ENCODE peak calls at places on chromosomes 7 and 10, in seven cellular contexts. One of them, this sample, is unnamed.

GRCh38 chr7:7207876-7208275 is 25.5 kb downstream of the C1GALT1 start:
- DNase-seq in Panc1: no peak
- DNase-seq in GM12878: no peak
- DNase-seq in HCT116: no peak
- DNase-seq in H1: no peak
- DNase-seq in K562: no peak
- DNase-seq in HepG2: no peak
- DNase-seq in this sample: no peak

GRCh38 chr10:119933179-119933578 is 40.6 kb downstream of the SEC23IP start:
- DNase-seq in Panc1: no peak
- DNase-seq in GM12878: no peak
- DNase-seq in HCT116: no peak
- DNase-seq in H1: no peak
- DNase-seq in K562: no peak
- DNase-seq in HepG2: peak; percentile 16
- DNase-seq in this sample: peak; percentile 60

GRCh38 chr10:72014785-72015480 is 50.7 kb downstream of the CHST3 start:
- DNase-seq in Panc1: no peak
- DNase-seq in GM12878: no peak
- DNase-seq in HCT116: no peak
- DNase-seq in H1: no peak
- DNase-seq in K562: no peak
- DNase-seq in HepG2: no peak
- DNase-seq in this sample: no peak

GRCh38 chr10:124013916-124014315 is 79.5 kb downstream of the CHST15 start:
- DNase-seq in Panc1: no peak
- DNase-seq in GM12878: no peak
- DNase-seq in HCT116: no peak
- DNase-seq in H1: no peak
- DNase-seq in K562: no peak
- DNase-seq in HepG2: no peak
- DNase-seq in this sample: no peak

GRCh38 chr7:33627741-33628140 is 277.6 kb upstream of the BMPER start:
- DNase-seq in Panc1: no peak
- DNase-seq in GM12878: no peak
- DNase-seq in HCT116: no peak
- DNase-seq in H1: no peak
- DNase-seq in K562: no peak
- DNase-seq in HepG2: no peak
- DNase-seq in this sample: no peak

GRCh38 chr10:121459765-121460453 is 138.3 kb downstream of the FGFR2 start:
- DNase-seq in Panc1: no peak
- DNase-seq in GM12878: no peak
- DNase-seq in HCT116: no peak
- DNase-seq in H1: peak; percentile 58
- DNase-seq in K562: no peak
- DNase-seq in HepG2: no peak
- DNase-seq in this sample: no peak

GRCh38 chr7:5266148-5267028 is 16.4 kb upstream of the SLC29A4 start:
- DNase-seq in Panc1: no peak
- DNase-seq in GM12878: no peak
- DNase-seq in HCT116: no peak
- DNase-seq in H1: no peak
- DNase-seq in K562: peak; percentile 28
- DNase-seq in HepG2: no peak
- DNase-seq in this sample: peak; percentile 59

GRCh38 chr7:93933190-93933589 is 11.7 kb downstream of the GNG11 start:
- DNase-seq in Panc1: no peak
- DNase-seq in GM12878: no peak
- DNase-seq in HCT116: no peak
- DNase-seq in H1: no peak
- DNase-seq in K562: no peak
- DNase-seq in HepG2: no peak
- DNase-seq in this sample: no peak

GRCh38 chr10:43420369-43421200 is 11.6 kb upstream of the HNRNPF start:
- DNase-seq in Panc1: no peak
- DNase-seq in GM12878: no peak
- DNase-seq in HCT116: no peak
- DNase-seq in H1: no peak
- DNase-seq in K562: peak; percentile 81
- DNase-seq in HepG2: peak; percentile 96
- DNase-seq in this sample: peak; percentile 87

GRCh38 chr10:46014215-46014614 is 16.2 kb downstream of the NCOA4 start:
- DNase-seq in Panc1: no peak
- DNase-seq in GM12878: no peak
- DNase-seq in HCT116: no peak
- DNase-seq in H1: no peak
- DNase-seq in K562: no peak
- DNase-seq in HepG2: no peak
- DNase-seq in this sample: no peak

GRCh38 chr7:142873281-142873784 is 12.2 kb downstream of the TRPV6 start:
- DNase-seq in Panc1: no peak
- DNase-seq in GM12878: no peak
- DNase-seq in HCT116: peak; percentile 28
- DNase-seq in H1: no peak
- DNase-seq in K562: peak; percentile 72
- DNase-seq in HepG2: no peak
- DNase-seq in this sample: peak; percentile 67

GRCh38 chr7:150800576-150801241 is at the start of gene TMEM176A:
- DNase-seq in Panc1: no peak
- DNase-seq in GM12878: no peak
- DNase-seq in HCT116: no peak
- DNase-seq in H1: no peak
- DNase-seq in K562: no peak
- DNase-seq in HepG2: no peak
- DNase-seq in this sample: no peak

GRCh38 chr10:60434418-60435046 is 44.9 kb upstream of the ANK3 start:
- DNase-seq in Panc1: peak; percentile 46
- DNase-seq in GM12878: no peak
- DNase-seq in HCT116: peak; percentile 43
- DNase-seq in H1: no peak
- DNase-seq in K562: peak; percentile 72
- DNase-seq in HepG2: peak; percentile 35
- DNase-seq in this sample: peak; percentile 61

GRCh38 chr7:28703054-28703765 is 254.9 kb downstream of the TRIL start:
- DNase-seq in Panc1: no peak
- DNase-seq in GM12878: no peak
- DNase-seq in HCT116: no peak
- DNase-seq in H1: no peak
- DNase-seq in K562: no peak
- DNase-seq in HepG2: no peak
- DNase-seq in this sample: no peak

GRCh38 chr7:74289660-74290589 is 718 bp downstream of the CLIP2 start:
- DNase-seq in Panc1: no peak
- DNase-seq in GM12878: no peak
- DNase-seq in HCT116: no peak
- DNase-seq in H1: no peak
- DNase-seq in K562: no peak
- DNase-seq in HepG2: no peak
- DNase-seq in this sample: peak; percentile 76

GRCh38 chr7:74291535-74291934 is 2.3 kb downstream of the CLIP2 start:
- DNase-seq in Panc1: no peak
- DNase-seq in GM12878: no peak
- DNase-seq in HCT116: no peak
- DNase-seq in H1: no peak
- DNase-seq in K562: no peak
- DNase-seq in HepG2: no peak
- DNase-seq in this sample: no peak

GRCh38 chr7:74289018-74289659 is at the start of gene CLIP2:
- DNase-seq in Panc1: no peak
- DNase-seq in GM12878: no peak
- DNase-seq in HCT116: peak; percentile 54
- DNase-seq in H1: no peak
- DNase-seq in K562: peak; percentile 87
- DNase-seq in HepG2: peak; percentile 41
- DNase-seq in this sample: peak; percentile 99

GRCh38 chr7:74290999-74291441 is 1.8 kb downstream of the CLIP2 start:
- DNase-seq in Panc1: no peak
- DNase-seq in GM12878: no peak
- DNase-seq in HCT116: no peak
- DNase-seq in H1: no peak
- DNase-seq in K562: no peak
- DNase-seq in HepG2: no peak
- DNase-seq in this sample: no peak

DNA sequence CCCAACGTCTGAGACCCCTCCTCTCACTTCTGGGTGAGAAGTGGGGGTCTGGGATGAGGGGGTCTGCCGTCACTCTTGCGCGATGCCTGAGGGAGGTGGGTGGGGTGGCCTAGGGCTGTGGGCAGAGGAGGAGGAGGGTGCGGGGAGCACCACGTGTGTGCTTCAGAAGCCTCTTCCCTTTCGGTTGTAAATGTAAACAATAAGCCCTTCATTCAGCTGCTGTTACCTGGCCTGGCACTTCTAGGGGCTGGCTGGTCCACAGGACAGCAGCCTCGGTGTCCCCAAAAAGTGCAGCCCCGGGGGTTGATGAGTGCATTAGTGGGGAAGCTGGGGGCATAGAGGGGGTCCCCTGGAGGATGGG is 1.4 kb downstream of the CLIP2 start:
- DNase-seq in Panc1: no peak
- DNase-seq in GM12878: no peak
- DNase-seq in HCT116: no peak
- DNase-seq in H1: no peak
- DNase-seq in K562: no peak
- DNase-seq in HepG2: no peak
- DNase-seq in this sample: no peak
- TF ChIP-seq SIN3A in Panc1: no peak
- TF ChIP-seq SIN3A in GM12878: no peak
- TF ChIP-seq SIN3A in HCT116: no peak
- TF ChIP-seq SIN3A in H1: no peak
- TF ChIP-seq SIN3A in K562: no peak
- TF ChIP-seq SIN3A in HepG2: no peak
- TF ChIP-seq SIN3A in this sample: no peak

DNA sequence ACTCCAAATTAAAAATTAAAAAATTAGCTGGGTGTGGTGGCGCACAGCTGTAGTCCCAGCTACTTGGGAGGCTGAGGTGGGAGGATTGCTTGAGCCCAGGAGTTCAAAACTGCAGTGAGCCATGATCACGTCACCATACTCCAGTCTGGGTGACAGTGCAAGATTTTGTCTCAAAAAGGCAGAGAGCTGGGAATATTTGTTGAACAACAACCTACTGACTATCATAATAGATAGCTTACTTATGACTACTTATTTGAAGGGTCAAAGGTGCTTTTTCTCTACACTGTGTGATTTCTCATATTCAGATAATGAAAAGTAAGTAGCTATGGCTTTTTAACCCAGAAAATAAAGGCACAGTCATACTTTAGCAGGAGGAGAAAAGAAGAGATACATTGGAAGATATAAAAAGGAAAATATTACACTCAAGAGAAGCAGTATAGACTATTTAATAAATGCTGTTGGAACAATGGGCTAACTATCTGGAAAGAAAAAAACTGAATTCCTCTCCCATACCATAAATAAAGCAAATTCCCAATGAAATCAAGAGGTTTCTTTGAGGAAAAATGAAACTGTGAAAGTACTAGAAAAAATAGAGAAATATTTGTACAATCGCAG is 6.7 kb downstream of the GSDME start:
- DNase-seq in Panc1: no peak
- DNase-seq in GM12878: no peak
- DNase-seq in HCT116: no peak
- DNase-seq in H1: no peak
- DNase-seq in K562: no peak
- DNase-seq in HepG2: no peak
- DNase-seq in this sample: no peak
- TF ChIP-seq SIN3A in Panc1: no peak
- TF ChIP-seq SIN3A in GM12878: no peak
- TF ChIP-seq SIN3A in HCT116: no peak
- TF ChIP-seq SIN3A in H1: no peak
- TF ChIP-seq SIN3A in K562: no peak
- TF ChIP-seq SIN3A in HepG2: no peak
- TF ChIP-seq SIN3A in this sample: no peak

GRCh38 chr10:89294840-89295239 is 7.0 kb upstream of the IFIT2 start:
- DNase-seq in Panc1: no peak
- DNase-seq in GM12878: no peak
- DNase-seq in HCT116: no peak
- DNase-seq in H1: no peak
- DNase-seq in K562: no peak
- DNase-seq in HepG2: no peak
- DNase-seq in this sample: no peak

GRCh38 chr10:89297791-89298190 is 4.1 kb upstream of the IFIT2 start:
- DNase-seq in Panc1: no peak
- DNase-seq in GM12878: no peak
- DNase-seq in HCT116: no peak
- DNase-seq in H1: no peak
- DNase-seq in K562: no peak
- DNase-seq in HepG2: no peak
- DNase-seq in this sample: no peak

GRCh38 chr10:89295597-89295996 is 6.2 kb upstream of the IFIT2 start:
- DNase-seq in Panc1: no peak
- DNase-seq in GM12878: no peak
- DNase-seq in HCT116: no peak
- DNase-seq in H1: no peak
- DNase-seq in K562: no peak
- DNase-seq in HepG2: no peak
- DNase-seq in this sample: no peak

GRCh38 chr10:89297356-89297755 is 4.5 kb upstream of the IFIT2 start:
- DNase-seq in Panc1: no peak
- DNase-seq in GM12878: no peak
- DNase-seq in HCT116: no peak
- DNase-seq in H1: no peak
- DNase-seq in K562: no peak
- DNase-seq in HepG2: no peak
- DNase-seq in this sample: no peak

GRCh38 chr10:89296227-89296648 is 5.6 kb upstream of the IFIT2 start:
- DNase-seq in Panc1: no peak
- DNase-seq in GM12878: no peak
- DNase-seq in HCT116: no peak
- DNase-seq in H1: no peak
- DNase-seq in K562: no peak
- DNase-seq in HepG2: no peak
- DNase-seq in this sample: no peak
- TF ChIP-seq SIN3A in Panc1: no peak
- TF ChIP-seq SIN3A in GM12878: no peak
- TF ChIP-seq SIN3A in HCT116: no peak
- TF ChIP-seq SIN3A in H1: no peak
- TF ChIP-seq SIN3A in K562: no peak
- TF ChIP-seq SIN3A in HepG2: no peak
- TF ChIP-seq SIN3A in this sample: no peak

DNA sequence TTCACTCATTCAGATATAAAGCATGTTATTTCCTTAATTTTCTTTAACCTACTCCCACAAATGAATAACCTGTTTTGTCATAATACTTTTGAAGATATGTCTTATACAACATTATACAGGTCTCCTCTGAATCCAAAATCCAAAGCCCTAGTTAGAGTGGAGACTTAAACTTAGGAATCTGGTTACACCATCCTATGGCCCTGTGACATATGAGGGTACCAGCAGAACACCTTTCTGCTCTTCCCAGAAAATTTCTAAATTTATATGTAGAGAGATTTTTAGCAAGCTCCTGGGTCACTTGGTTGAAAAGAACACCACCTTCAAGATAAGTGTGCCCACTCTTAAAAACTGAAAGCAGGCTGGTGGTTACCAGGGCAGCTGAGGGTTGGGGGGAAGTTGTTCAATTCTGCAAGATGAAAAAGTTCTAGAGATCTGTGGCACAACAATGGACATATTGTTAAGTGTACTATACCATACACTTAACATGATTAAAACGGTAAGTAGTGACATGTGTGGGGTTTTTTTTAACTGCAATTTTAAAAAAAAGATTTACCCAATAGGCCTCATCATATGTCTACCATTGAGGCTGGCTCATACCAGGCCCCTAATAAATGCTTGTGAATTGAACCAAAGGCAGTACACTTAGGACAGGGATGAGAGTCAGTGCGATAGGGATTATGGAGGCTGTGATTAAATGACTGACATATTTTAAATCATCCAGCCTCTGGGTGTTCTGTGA is 37.6 kb upstream of the KCNIP2 start:
- DNase-seq in Panc1: no peak
- DNase-seq in GM12878: no peak
- DNase-seq in HCT116: no peak
- DNase-seq in H1: no peak
- DNase-seq in K562: no peak
- DNase-seq in HepG2: no peak
- DNase-seq in this sample: no peak
- TF ChIP-seq SIN3A in Panc1: no peak
- TF ChIP-seq SIN3A in GM12878: no peak
- TF ChIP-seq SIN3A in HCT116: no peak
- TF ChIP-seq SIN3A in H1: no peak
- TF ChIP-seq SIN3A in K562: no peak
- TF ChIP-seq SIN3A in HepG2: no peak
- TF ChIP-seq SIN3A in this sample: no peak

This sample was measured in SK-N-SH.